ENCODE peak calls at places on chromosomes 1 and 21, in four cellular contexts. A is CD8-positive, alpha-beta memory T cell; Y is neuronal stem cell; K is CD8-positive, alpha-beta T cell. D is an unnamed sample.
A peak's percentile ranks its signal among the peaks of the same experiment; 100 is the strongest.

GRCh38 chr1:40876891-40877290 is 14.7 kb upstream of the CITED4 start:
- DNase-seq in K (no peak), Y (no peak), A (no peak), D (no peak)

GRCh38 chr1:43545686-43546387 is 15.2 kb downstream of the PTPRF start:
- DNase-seq in Y (peak; percentile 89), K (no peak), A (no peak), D (peak; percentile 88)

GRCh38 chr1:230176871-230177411 is 109.9 kb downstream of the GALNT2 start:
- DNase-seq in Y (no peak), A (no peak), K (no peak), D (no peak)

GRCh38 chr21:14773777-14774345 is 227.7 kb upstream of the SAMSN1 start:
- DNase-seq in A (peak; percentile 69), Y (peak; percentile 23), K (peak; percentile 14), D (peak; percentile 35)

GRCh38 chr1:54859687-54860391 is 27.2 kb downstream of the DHCR24 start:
- DNase-seq in A (no peak), Y (no peak), K (no peak), D (no peak)

GRCh38 chr1:63064135-63064534 is 258.2 kb upstream of the FOXD3 start:
- DNase-seq in Y (no peak), A (no peak), K (no peak), D (no peak)

GRCh38 chr21:45670731-45671130 is 27.2 kb downstream of the PCBP3 start:
- DNase-seq in A (no peak), K (no peak), Y (no peak), D (no peak)

GRCh38 chr1:33382651-33383415 is 48.1 kb downstream of the PHC2 start:
- DNase-seq in Y (no peak), A (no peak), K (no peak), D (no peak)

GRCh38 chr1:202014915-202015676 is 4.7 kb downstream of the ELF3 start:
- DNase-seq in A (no peak), Y (no peak), K (no peak), D (no peak)

GRCh38 chr1:30190481-30191153 is 532.8 kb downstream of the MATN1 start:
- DNase-seq in A (no peak), K (no peak), Y (no peak), D (no peak)

GRCh38 chr1:47351305-47351704 is 17.7 kb downstream of the CMPK1 start:
- DNase-seq in K (no peak), A (no peak), Y (no peak), D (no peak)

GRCh38 chr1:107110346-107110745 is 30.5 kb upstream of the NTNG1 start:
- DNase-seq in K (no peak), Y (no peak), A (no peak), D (no peak)

GRCh38 chr1:248853023-248853422 is 5.9 kb downstream of the ZNF692 start:
- DNase-seq in Y (no peak), A (no peak), K (no peak), D (no peak)

GRCh38 chr1:1359668-1360468 is 1.5 kb upstream of the MXRA8 start:
- DNase-seq in K (no peak), Y (no peak), A (no peak), D (no peak)

GRCh38 chr21:29258626-29259335 is 39.9 kb upstream of the BACH1 start:
- DNase-seq in Y (no peak), K (no peak), A (no peak), D (no peak)

GRCh38 chr21:42681296-42682206 is 28.1 kb downstream of the PDE9A start:
- DNase-seq in K (no peak), A (peak; percentile 37), Y (no peak), D (no peak)

GRCh38 chr1:172893146-172893841 is 157.4 kb downstream of the TNFSF18 start:
- DNase-seq in K (no peak), A (no peak), Y (no peak), D (no peak)

GRCh38 chr1:165533254-165533653 is 10.5 kb upstream of the LRRC52 start:
- DNase-seq in A (no peak), K (no peak), Y (no peak), D (no peak)

GRCh38 chr1:66175107-66175506 is 358.8 kb upstream of the SGIP1 start:
- DNase-seq in K (no peak), Y (no peak), A (no peak), D (no peak)

GRCh38 chr1:156118175-156118868 is 3.8 kb downstream of the LMNA start:
- DNase-seq in A (no peak), K (no peak), Y (no peak), D (no peak)

GRCh38 chr1:229953736-229954326 is 113.2 kb upstream of the GALNT2 start:
- DNase-seq in A (no peak), Y (no peak), K (no peak), D (no peak)

GRCh38 chr1:94396356-94396755 is 21.8 kb upstream of the ABCD3 start:
- DNase-seq in Y (no peak), K (no peak), A (no peak), D (no peak)

GRCh38 chr1:26285366-26286063 is 5.6 kb downstream of the SH3BGRL3 start:
- DNase-seq in K (no peak), Y (no peak), A (no peak), D (peak; percentile 48)

GRCh38 chr1:26284597-26285351 is 4.9 kb downstream of the SH3BGRL3 start:
- DNase-seq in K (peak; percentile 89), Y (no peak), A (peak; percentile 97), D (peak; percentile 46)

GRCh38 chr1:26287033-26287711 is 7.3 kb downstream of the SH3BGRL3 start:
- DNase-seq in A (peak; percentile 88), K (peak; percentile 70), Y (no peak), D (no peak)

GRCh38 chr1:26283871-26284596 is 4.1 kb downstream of the SH3BGRL3 start:
- DNase-seq in A (no peak), Y (no peak), K (no peak), D (no peak)

GRCh38 chr1:26286064-26286416 is 6.2 kb downstream of the SH3BGRL3 start:
- DNase-seq in Y (no peak), A (no peak), K (no peak), D (no peak)
- H3K4me1 ChIP-seq in Y (peaks cover 59% of the 10 kb centered on the region), A (peaks cover 99% of the 10 kb centered on the region), K (peaks cover 98% of the 10 kb centered on the region), D (no peaks in the 10 kb centered on the region)

DNA sequence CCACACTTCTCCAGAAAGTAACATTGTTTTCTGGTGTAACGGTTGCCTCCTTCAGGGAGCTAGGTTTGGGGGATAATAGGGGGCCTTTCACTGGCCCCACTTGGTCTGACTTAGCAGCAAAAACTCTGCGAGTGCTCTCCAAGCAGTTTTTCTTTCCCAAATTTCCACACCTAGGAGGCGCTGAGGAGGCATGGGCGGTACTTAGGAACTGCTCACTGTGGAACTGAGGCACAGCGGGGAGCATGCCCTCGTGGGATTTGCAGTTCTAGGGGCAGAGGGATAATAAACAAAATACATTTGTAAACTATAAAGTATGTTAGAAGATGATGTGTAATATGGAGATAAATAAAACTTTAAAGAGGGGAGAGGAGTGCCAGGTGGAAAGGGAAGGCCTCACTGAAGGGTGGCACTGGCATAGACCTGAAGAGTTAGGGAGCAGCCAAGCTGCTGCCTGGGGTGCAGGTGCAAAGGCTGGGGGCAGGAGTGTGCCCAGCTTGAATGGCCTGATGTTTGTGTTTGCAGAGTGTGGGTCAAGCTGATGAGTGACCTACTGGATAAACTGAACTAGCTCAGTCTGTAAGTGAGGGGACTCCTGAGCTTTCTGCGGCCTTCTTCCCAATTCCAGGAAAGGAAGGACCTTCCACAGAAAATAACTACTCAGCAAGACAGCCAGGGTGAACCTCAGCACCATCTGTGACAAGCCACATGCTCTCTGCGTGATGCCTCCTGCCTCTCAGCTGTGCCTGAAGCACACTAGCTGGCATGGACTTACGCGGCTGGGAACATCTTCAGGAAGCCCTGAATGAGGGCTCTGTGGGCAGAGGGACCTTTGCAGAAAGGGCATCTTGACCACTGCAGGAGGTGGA is 1.9 kb downstream of the EPHX1 start:
- DNase-seq in Y (no peak), K (no peak), A (no peak), D (peak; percentile 55)
- H3K4me3 ChIP-seq in Y (no peak overlapping the region), K (no peak overlapping the region), A (no peak overlapping the region), D (no peak overlapping the region)

DNA sequence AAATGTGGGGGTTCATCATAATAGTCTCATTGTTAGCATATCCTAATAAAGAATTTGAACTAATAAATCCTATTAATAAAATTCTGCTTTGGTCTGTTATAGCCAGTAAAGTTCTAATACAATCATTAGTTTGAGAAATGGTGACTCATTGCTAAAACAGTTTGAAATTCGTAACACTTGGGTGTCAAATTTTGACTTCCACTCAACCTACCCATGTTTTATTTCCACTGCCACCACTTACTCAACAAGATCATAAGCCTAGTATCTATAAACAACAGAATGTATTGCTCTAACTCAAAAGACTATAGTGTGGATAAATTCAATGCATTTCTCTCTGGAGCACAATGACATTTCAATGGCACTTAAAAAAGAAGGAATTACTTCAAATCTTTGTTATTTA is 29.1 kb downstream of the LGALS8 start:
- DNase-seq in A (no peak), Y (no peak), K (no peak), D (no peak)
- H3K36me3 ChIP-seq in A (peaks cover 72% of the 10 kb centered on the region), Y (peaks cover 98% of the 10 kb centered on the region), K (peaks cover 42% of the 10 kb centered on the region), D (peaks cover 98% of the 10 kb centered on the region)

DNA sequence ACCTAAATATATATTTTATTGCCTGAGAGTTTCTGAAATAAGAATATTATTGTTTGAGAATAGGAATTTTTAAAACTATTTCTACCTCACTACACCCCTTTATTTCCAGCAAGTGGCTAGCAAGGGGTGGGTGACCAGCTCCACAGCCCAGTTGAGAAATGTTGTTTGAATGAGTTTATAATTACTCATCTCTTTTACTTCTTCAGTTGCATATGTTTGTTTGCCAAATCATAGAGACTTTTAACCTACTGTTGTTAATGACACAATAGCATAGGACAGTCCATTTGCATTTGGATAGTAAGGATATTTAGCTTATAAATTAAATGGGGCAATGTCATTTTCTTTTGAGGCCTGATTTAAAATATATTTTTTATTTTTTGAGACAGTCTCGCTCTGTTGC is 127.8 kb downstream of the NRDC start:
- DNase-seq in K (no peak), Y (no peak), A (no peak), D (no peak)
- H3K4me1 ChIP-seq in K (no peaks in the 10 kb centered on the region), Y (no peaks in the 10 kb centered on the region), A (peaks cover 5% of the 10 kb centered on the region), D (peaks cover 23% of the 10 kb centered on the region)

GRCh38 chr1:25798666-25799345 is 1.2 kb upstream of the SELENON start:
- DNase-seq in A (no peak), Y (no peak), K (no peak), D (no peak)

GRCh38 chr1:25799758-25800537 is at the start of gene SELENON:
- DNase-seq in A (peak; percentile 59), K (no peak), Y (peak; percentile 62), D (peak; percentile 40)

GRCh38 chr1:25800538-25801377 is 765 bp downstream of the SELENON start:
- DNase-seq in K (no peak), A (no peak), Y (no peak), D (no peak)

GRCh38 chr1:25797939-25798338 is 2.1 kb upstream of the SELENON start:
- DNase-seq in Y (no peak), A (no peak), K (no peak), D (no peak)

GRCh38 chr1:25799346-25799720 is 660 bp upstream of the SELENON start:
- DNase-seq in Y (no peak), A (no peak), K (no peak), D (no peak)
- H3K4me3 ChIP-seq in Y (no peak overlapping the region), A (no peak overlapping the region), K (peak overlapping the region; percentile 31), D (peak overlapping the region; percentile 34)

D was measured in HAP-1.